ENCODE peak calls at places on chromosomes 6 and 20, in five cellular contexts. B, W, J, H and P are unnamed samples.

GRCh38 chr6:163413345-163414116 is 987 bp upstream of the QKI start:
- DNase-seq in B (peak; percentile 92), W (no peak), J (peak; percentile 85), H (peak; percentile 88), P (peak; percentile 90)

GRCh38 chr6:36399970-36400369 is 12.5 kb upstream of the ETV7 start:
- DNase-seq in B (no peak), W (no peak), J (no peak), H (no peak), P (no peak)

GRCh38 chr6:158808918-158809678 is 10.1 kb downstream of the EZR start:
- DNase-seq in B (no peak), W (no peak), J (peak; percentile 27), H (no peak), P (no peak)

GRCh38 chr20:50534567-50534966 is 24.4 kb downstream of the PTPN1 start:
- DNase-seq in B (no peak), W (no peak), J (no peak), H (no peak), P (no peak)

GRCh38 chr20:37233471-37234253 is 28.0 kb downstream of the GHRH start:
- DNase-seq in B (no peak), W (no peak), J (no peak), H (no peak), P (no peak)

GRCh38 chr20:60331688-60332300 is 373.6 kb downstream of the CDH26 start:
- DNase-seq in B (no peak), W (no peak), J (no peak), H (no peak), P (no peak)

GRCh38 chr20:1309439-1309847 is 19.5 kb downstream of the SDCBP2 start:
- DNase-seq in B (no peak), W (no peak), J (no peak), H (no peak), P (no peak)

GRCh38 chr20:63064745-63065711 is 58.3 kb upstream of the BHLHE23 start:
- DNase-seq in B (peak; percentile 13), W (no peak), J (no peak), H (no peak), P (no peak)

GRCh38 chr6:47407295-47408281 is 70.0 kb upstream of the CD2AP start:
- DNase-seq in B (no peak), W (no peak), J (no peak), H (no peak), P (no peak)

GRCh38 chr6:136188492-136188891 is 61.6 kb downstream of the MTFR2 start:
- DNase-seq in B (no peak), W (no peak), J (no peak), H (no peak), P (no peak)

GRCh38 chr20:47667086-47667485 is 118.2 kb downstream of the SULF2 start:
- DNase-seq in B (no peak), W (no peak), J (no peak), H (no peak), P (no peak)

GRCh38 chr6:153012856-153013255 is 10.3 kb upstream of the MTRF1L start:
- DNase-seq in B (no peak), W (no peak), J (no peak), H (no peak), P (no peak)

GRCh38 chr6:139334791-139335446 is 39.5 kb downstream of the CITED2 start:
- DNase-seq in B (no peak), W (no peak), J (no peak), H (no peak), P (no peak)

GRCh38 chr6:156009656-156010055 is 554.0 kb upstream of the NOX3 start:
- DNase-seq in B (no peak), W (no peak), J (no peak), H (no peak), P (no peak)

GRCh38 chr20:5159928-5160327 is 33.1 kb downstream of the CDS2 start:
- DNase-seq in B (no peak), W (no peak), J (no peak), H (no peak), P (no peak)

GRCh38 chr6:148146717-148147116 is 195.9 kb upstream of the SASH1 start:
- DNase-seq in B (no peak), W (peak; percentile 3), J (no peak), H (no peak), P (no peak)

DNA sequence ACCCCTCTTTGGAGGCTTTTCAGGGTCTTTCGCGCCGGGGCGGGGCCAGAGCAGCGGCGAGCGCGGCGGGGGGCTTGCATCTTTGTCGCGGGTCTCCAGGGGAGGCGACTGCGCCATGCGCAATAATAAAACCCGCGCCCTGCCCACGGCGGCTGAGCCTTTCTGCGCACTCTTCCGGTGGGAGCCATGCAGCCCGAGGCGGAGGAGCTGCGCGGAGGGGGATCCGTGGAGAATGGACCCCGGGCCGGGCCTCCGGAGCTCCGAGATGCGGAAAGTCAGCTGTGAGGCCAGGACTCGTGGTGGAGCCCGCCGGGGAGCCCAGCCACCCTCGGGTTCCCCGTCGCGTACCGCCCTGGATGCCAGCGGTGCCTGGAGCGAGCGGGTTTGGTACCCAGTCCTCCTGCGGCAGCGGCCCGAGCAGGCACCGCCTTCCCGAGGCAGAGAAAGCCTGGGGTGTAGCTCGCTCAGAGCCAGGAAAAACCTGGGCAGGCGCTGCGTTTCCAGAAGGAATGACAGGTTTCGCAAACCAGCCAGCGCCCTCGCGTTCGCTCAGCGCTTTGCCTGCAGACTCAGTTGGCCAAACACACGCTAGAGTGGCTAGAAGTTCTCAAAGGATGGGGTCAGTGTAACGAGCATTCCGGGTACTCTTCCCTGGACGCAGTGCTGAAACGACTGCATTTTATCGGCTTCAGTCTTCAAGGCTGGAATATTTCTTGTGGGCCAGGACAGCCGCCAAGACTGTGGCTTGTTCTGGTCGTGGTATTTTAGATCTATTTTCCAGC is 1.3 kb downstream of the AKAP12 start:
- DNase-seq in B (peak; percentile 43), W (no peak), J (peak; percentile 36), H (peak; percentile 41), P (no peak)
- TF ChIP-seq POLR2A in B (peak; percentile 16), W (no peak), J (no peak), H (no peak), P (no peak)

DNA sequence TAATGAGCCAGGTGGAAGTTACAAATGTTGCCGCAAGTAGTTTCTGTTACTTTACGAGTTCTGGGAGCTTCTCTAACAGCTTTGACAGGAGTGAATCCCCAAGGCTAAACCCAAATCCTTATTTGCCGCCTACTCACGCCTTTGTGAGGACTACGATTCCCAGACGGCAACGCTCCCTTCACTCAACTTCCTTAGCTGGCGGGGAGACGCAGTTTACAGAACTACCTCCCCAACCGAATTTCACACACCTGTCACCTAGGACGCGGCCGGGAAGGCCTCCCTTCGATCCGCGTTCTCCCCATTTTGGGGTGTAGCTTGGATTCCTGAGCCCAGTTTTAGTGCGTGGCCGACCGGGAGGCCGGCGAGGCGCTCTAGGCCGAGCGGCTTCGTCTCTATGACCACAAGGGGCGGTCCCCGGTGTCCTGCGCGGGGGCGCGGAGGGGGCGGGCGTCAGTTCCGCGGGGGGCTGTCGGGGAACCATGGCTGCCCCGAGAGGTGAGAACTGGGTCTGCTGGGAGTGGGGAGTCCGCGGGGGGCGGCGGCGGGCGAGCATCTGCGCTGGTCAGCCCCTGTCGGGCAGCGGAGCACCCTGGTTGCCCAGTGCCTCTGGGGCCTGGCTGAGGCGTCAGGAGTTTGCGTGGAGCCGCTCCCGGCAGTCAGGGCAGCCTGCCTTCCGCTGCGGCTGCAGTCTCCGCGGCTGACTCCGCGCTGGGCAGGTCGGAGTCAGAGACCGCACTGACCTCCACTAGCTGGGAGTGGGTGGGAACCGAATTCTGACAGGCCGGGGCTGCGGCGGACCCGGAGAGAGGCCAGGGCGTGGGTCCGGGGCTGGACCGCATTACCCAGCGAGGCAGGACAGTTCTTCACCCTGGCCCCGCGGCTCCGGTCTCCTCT is at the start of gene SLC35A1:
- DNase-seq in B (peak; percentile 89), W (peak; percentile 44), J (peak; percentile 86), H (peak; percentile 91), P (peak; percentile 90)
- TF ChIP-seq POLR2A in B (peak; percentile 84), W (no peak), J (no peak), H (peak; percentile 43), P (peak; percentile 68)

GRCh38 chr20:45888681-45889080 is 1.3 kb upstream of the SPATA25 start:
- DNase-seq in B (no peak), W (no peak), J (no peak), H (no peak), P (no peak)

GRCh38 chr20:45892049-45892816 is 1.1 kb downstream of the CTSA start:
- DNase-seq in B (no peak), W (no peak), J (peak; percentile 28), H (peak; percentile 58), P (peak; percentile 21)

GRCh38 chr20:45890997-45891983 is at the start of the genes CTSA and NEURL2:
- DNase-seq in B (peak; percentile 95), W (peak; percentile 79), J (peak; percentile 97), H (peak; percentile 96), P (peak; percentile 93)

GRCh38 chr20:45892828-45893500 is 1.8 kb downstream of the CTSA start:
- DNase-seq in B (peak; percentile 28), W (no peak), J (no peak), H (no peak), P (no peak)

DNA sequence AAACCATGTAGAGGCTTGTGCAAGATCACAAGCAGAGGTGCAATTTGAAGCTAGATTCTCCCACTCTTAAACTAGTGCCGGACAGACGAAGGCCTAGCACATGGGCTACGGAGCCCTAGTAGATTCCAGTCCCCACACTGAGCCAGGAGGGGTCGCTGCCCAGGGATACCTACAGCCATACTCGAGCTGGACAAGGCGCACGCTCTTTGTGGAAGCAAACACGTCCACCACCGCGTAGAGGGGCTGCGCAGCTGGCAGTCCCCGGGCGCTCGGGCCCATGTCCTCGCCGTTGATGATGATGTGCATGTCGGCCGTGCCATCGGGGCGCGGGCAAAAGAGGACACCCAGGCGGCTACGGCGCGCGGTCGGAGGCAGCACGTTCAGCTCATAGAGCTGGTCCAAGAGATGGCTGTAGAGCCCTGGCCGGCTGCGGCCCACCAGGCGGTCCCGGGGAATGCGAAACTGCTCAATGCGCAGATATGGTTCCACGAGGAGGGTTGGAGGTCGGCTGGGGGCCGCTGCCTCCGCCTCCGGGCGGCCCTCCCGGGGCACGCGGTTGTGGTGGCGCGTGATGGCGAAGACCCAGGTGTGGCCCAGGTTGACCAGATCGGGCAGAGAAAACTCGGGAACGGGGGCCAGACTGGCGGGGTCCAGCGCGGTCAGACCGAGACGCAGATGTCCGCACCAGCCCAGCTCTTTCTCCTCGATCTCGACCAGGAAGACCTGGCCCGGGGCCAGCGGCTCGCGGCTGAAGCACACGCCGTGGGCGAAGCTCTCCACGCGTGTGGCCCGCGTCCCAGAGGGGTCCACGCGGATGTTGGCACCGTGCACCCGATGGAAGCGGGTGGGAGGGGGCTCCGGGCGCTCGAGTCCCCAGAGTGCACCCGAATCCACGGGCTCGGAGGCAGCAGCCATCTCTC is 671 bp downstream of the NEURL2 start:
- DNase-seq in B (peak; percentile 86), W (peak; percentile 43), J (peak; percentile 83), H (peak; percentile 93), P (peak; percentile 86)
- TF ChIP-seq POLR2A in B (peak; percentile 28), W (no peak), J (no peak), H (no peak), P (peak; percentile 16)

DNA sequence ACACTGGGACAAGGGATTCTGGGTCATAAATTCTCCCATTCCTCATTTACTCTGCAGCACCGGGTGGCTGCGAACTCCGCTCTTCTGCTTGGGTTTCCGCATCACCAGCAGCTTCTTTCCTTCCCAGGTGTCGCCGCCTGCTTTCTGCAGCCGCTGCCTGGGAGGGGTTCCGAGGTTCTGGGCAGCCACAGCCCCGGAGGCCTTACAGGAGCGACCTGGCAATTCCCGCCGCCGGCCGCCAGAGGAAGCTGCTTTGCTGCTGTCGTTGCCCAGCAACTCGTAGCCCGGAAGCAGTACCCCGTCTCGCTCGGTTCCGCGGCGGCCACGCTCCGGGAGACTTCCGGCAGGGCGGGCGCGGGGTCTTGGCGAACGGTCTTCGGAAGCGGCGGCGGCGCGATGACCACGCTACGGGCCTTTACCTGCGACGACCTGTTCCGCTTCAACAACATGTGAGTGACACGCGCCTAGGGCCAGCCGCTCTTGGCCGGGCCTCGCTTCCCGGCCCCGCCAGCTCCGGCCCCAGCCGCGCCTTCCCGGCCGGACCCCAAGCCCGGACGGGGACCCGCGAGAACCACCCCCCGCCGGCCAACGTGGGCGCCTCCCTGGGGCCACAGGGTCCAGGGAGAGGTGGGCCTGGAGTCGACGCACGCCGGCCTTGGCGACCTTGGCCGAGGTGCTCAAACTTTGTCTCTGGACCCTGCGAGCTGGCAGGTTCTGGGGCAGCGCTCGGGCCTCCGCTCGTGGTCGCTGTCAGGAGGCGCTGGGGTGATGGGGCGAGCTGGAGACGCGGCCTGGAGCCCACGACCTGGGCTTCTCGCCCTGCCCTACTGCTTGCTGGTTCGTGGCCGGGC is at the start of gene NAA20:
- DNase-seq in B (peak; percentile 96), W (peak; percentile 89), J (peak; percentile 95), H (peak; percentile 97), P (peak; percentile 94)
- TF ChIP-seq POLR2A in B (peak; percentile 44), W (no peak), J (no peak), H (no peak), P (peak; percentile 65)